ENCODE peak calls at places on chromosomes 13 and 19, in four cellular contexts. P is cardiac muscle cell, V is T1000, J is renal cortical epithelial cell. W is an unnamed sample.

GRCh38 chr13:32019612-32020233 is 11.9 kb upstream of the FRY start:
- DNase-seq in P (peak; percentile 90), V (no peak), J (peak; percentile 56), W (no peak)

GRCh38 chr19:35612559-35613321 is at the start of gene HAUS5:
- DNase-seq in P (peak; percentile 94), V (peak; percentile 88), J (peak; percentile 63), W (peak; percentile 27)

GRCh38 chr13:45627656-45628055 is 12.1 kb upstream of the ERICH6B start:
- DNase-seq in P (no peak), V (no peak), J (no peak), W (no peak)

GRCh38 chr13:34817246-34817645 is 124.8 kb upstream of the NBEA start:
- DNase-seq in P (no peak), V (no peak), J (peak; percentile 54), W (no peak)

GRCh38 chr13:38042771-38043170 is 173.2 kb upstream of the TRPC4 start:
- DNase-seq in P (peak; percentile 25), V (no peak), J (no peak), W (no peak)

GRCh38 chr13:67914535-67914934 is 684.4 kb upstream of the PCDH9 start:
- DNase-seq in P (no peak), V (no peak), J (no peak), W (no peak)

GRCh38 chr13:40969169-40969901 is 49.8 kb downstream of the ELF1 start:
- DNase-seq in P (no peak), V (no peak), J (no peak), W (no peak)

GRCh38 chr19:46299004-46299509 is 2.2 kb downstream of the HIF3A start:
- DNase-seq in P (peak; percentile 97), V (peak; percentile 12), J (peak; percentile 87), W (no peak)

GRCh38 chr19:10617409-10618121 is 7.8 kb upstream of the SLC44A2 start:
- DNase-seq in P (peak; percentile 54), V (no peak), J (peak; percentile 66), W (no peak)

GRCh38 chr19:16371540-16371986 is 46.9 kb downstream of the KLF2 start:
- DNase-seq in P (no peak), V (no peak), J (no peak), W (no peak)

GRCh38 chr19:57560049-57560491 is 407 bp upstream of the ZNF550 start:
- DNase-seq in P (peak; percentile 73), V (peak; percentile 73), J (peak; percentile 29), W (no peak)

GRCh38 chr13:26509491-26509890 is 48.0 kb upstream of the WASF3 start:
- DNase-seq in P (no peak), V (no peak), J (no peak), W (no peak)